ENCODE peak calls at places on chromosomes 13 and 19, in ten cellular contexts. F is SK-N-SH, P is gastrocnemius medialis, R is esophagus squamous epithelium, U is heart right ventricle, Q is AG04450, V is Peyer's patch, N is endothelial cell of umbilical vein, C is tibial artery, D is SJSA1. T is an unnamed sample. For H3K27me3, the result is how much of the 10 kb centered on the place peaks cover.

GRCh38 chr13:99955747-99956472 is 15.7 kb downstream of the ZIC5 start:
- DNase-seq in F (no peak), P (no peak), R (no peak), U (no peak), Q (no peak), V (no peak), N (no peak), C (no peak), D (no peak), T (no peak)

GRCh38 chr19:39212377-39212742 is 8.3 kb upstream of the SYCN start:
- DNase-seq in F (peak), P (no peak), R (no peak), U (no peak), Q (no peak), V (peak), N (no peak), C (no peak), D (no peak), T (no peak)

GRCh38 chr19:33906578-33907335 is 110.1 kb downstream of the KCTD15 start:
- DNase-seq in F (no peak), P (no peak), R (no peak), U (peak), Q (no peak), V (no peak), N (peak), C (no peak), D (no peak), T (no peak)

GRCh38 chr13:20773194-20774080 is at the start of gene EEF1AKMT1:
- DNase-seq in F (peak), P (peak), R (peak), U (peak), Q (peak), V (peak), N (peak), C (peak), D (peak), T (peak)

GRCh38 chr13:99992376-99992775 is 10.8 kb downstream of the ZIC2 start:
- DNase-seq in F (no peak), P (no peak), R (no peak), U (no peak), Q (no peak), V (no peak), N (no peak), C (no peak), D (peak), T (no peak)

GRCh38 chr13:93180376-93180966 is 46.1 kb upstream of the GPC6 start:
- DNase-seq in F (no peak), P (no peak), R (no peak), U (no peak), Q (peak), V (no peak), N (no peak), C (no peak), D (no peak), T (no peak)

GRCh38 chr19:8578642-8579265 is 1.5 kb upstream of the MYO1F start:
- DNase-seq in F (peak), P (no peak), R (no peak), U (peak), Q (no peak), V (peak), N (peak), C (peak), D (peak), T (peak)

GRCh38 chr13:101139076-101139475 is 277.2 kb downstream of the NALCN start:
- DNase-seq in F (no peak), P (no peak), R (no peak), U (no peak), Q (no peak), V (no peak), N (no peak), C (no peak), D (no peak), T (no peak)

GRCh38 chr13:51541809-51542258 is 42.4 kb upstream of the WDFY2 start:
- DNase-seq in F (no peak), P (no peak), R (no peak), U (no peak), Q (no peak), V (no peak), N (no peak), C (no peak), D (no peak), T (no peak)

GRCh38 chr13:51034906-51035305 is 76.2 kb downstream of the C13orf42 start:
- DNase-seq in F (no peak), P (no peak), R (no peak), U (no peak), Q (no peak), V (no peak), N (no peak), C (no peak), D (no peak), T (no peak)

GRCh38 chr13:34469212-34469983 is 472.7 kb upstream of the NBEA start:
- DNase-seq in F (peak), P (no peak), R (no peak), U (no peak), Q (no peak), V (no peak), N (peak), C (no peak), D (no peak), T (no peak)

GRCh38 chr19:51861870-51862622 is 25.7 kb downstream of the ZNF577 start:
- DNase-seq in F (no peak), P (no peak), R (no peak), U (no peak), Q (no peak), V (no peak), N (no peak), C (no peak), D (no peak), T (no peak)

GRCh38 chr19:22605275-22606211 is 28.6 kb upstream of the ZNF492 start:
- DNase-seq in F (no peak), P (no peak), R (no peak), U (no peak), Q (no peak), V (no peak), N (no peak), C (no peak), D (no peak), T (no peak)

GRCh38 chr19:39842693-39843435 is 3.3 kb downstream of the FBL start:
- DNase-seq in F (no peak), P (no peak), R (no peak), U (no peak), Q (no peak), V (no peak), N (no peak), C (no peak), D (no peak), T (no peak)

GRCh38 chr13:102003848-102004570 is 397.8 kb downstream of the FGF14 start:
- DNase-seq in F (no peak), P (no peak), R (no peak), U (no peak), Q (no peak), V (no peak), N (no peak), C (no peak), D (no peak), T (no peak)

GRCh38 chr13:109910131-109910530 is 123.7 kb upstream of the IRS2 start:
- DNase-seq in F (no peak), P (no peak), R (no peak), U (no peak), Q (no peak), V (no peak), N (no peak), C (no peak), D (peak), T (no peak)

GRCh38 chr13:36072127-36072526 is 59.1 kb downstream of the DCLK1 start:
- DNase-seq in F (peak), P (no peak), R (no peak), U (no peak), Q (no peak), V (no peak), N (no peak), C (no peak), D (no peak), T (no peak)

GRCh38 chr19:37778613-37779138 is 710 bp downstream of the ZNF573 start:
- DNase-seq in F (peak), P (no peak), R (no peak), U (no peak), Q (no peak), V (no peak), N (no peak), C (no peak), D (no peak), T (no peak)

GRCh38 chr13:109654341-109655205 is 131.8 kb downstream of the IRS2 start:
- DNase-seq in F (no peak), P (no peak), R (no peak), U (no peak), Q (no peak), V (no peak), N (no peak), C (no peak), D (peak), T (no peak)

GRCh38 chr13:53782400-53783030 is 753.9 kb downstream of the OLFM4 start:
- DNase-seq in F (peak), P (no peak), R (no peak), U (peak), Q (no peak), V (no peak), N (peak), C (no peak), D (no peak), T (peak)

GRCh38 chr13:59247166-59247565 is 916.6 kb downstream of the DIAPH3 start:
- DNase-seq in F (no peak), P (no peak), R (no peak), U (peak), Q (no peak), V (no peak), N (peak), C (no peak), D (no peak), T (peak)

GRCh38 chr19:56837892-56838679 is 2.4 kb downstream of the PEG3 start:
- DNase-seq in F (peak), P (peak), R (no peak), U (peak), Q (no peak), V (peak), N (no peak), C (peak), D (no peak), T (peak)

GRCh38 chr19:35216833-35217707 is 11.5 kb downstream of the FAM187B start:
- DNase-seq in F (no peak), P (peak), R (no peak), U (peak), Q (no peak), V (peak), N (no peak), C (no peak), D (no peak), T (no peak)

GRCh38 chr13:109781384-109782065 is 4.9 kb downstream of the IRS2 start:
- DNase-seq in F (peak), P (no peak), R (no peak), U (no peak), Q (no peak), V (no peak), N (no peak), C (peak), D (peak), T (no peak)

GRCh38 chr19:37077615-37077928 is 661 bp upstream of the ZNF420 start:
- DNase-seq in F (no peak), P (no peak), R (no peak), U (no peak), Q (no peak), V (no peak), N (no peak), C (no peak), D (no peak), T (no peak)

GRCh38 chr19:54418030-54418929 is 3.0 kb downstream of the TTYH1 start:
- DNase-seq in F (no peak), P (no peak), R (no peak), U (no peak), Q (no peak), V (no peak), N (no peak), C (no peak), D (no peak), T (no peak)

GRCh38 chr19:15304140-15304705 is 28.1 kb downstream of the BRD4 start:
- DNase-seq in F (peak), P (no peak), R (no peak), U (peak), Q (no peak), V (no peak), N (no peak), C (no peak), D (no peak), T (no peak)

GRCh38 chr19:2420490-2420889 is 6.9 kb downstream of the TIMM13 start:
- DNase-seq in F (no peak), P (no peak), R (no peak), U (no peak), Q (no peak), V (no peak), N (no peak), C (no peak), D (no peak), T (no peak)

GRCh38 chr19:21604351-21604926 is 99.0 kb downstream of the ZNF429 start:
- DNase-seq in F (no peak), P (no peak), R (no peak), U (peak), Q (no peak), V (no peak), N (no peak), C (no peak), D (no peak), T (no peak)

GRCh38 chr13:99859178-99860177 is 112.1 kb downstream of the ZIC5 start:
- DNase-seq in F (no peak), P (no peak), R (no peak), U (no peak), Q (no peak), V (no peak), N (no peak), C (no peak), D (peak), T (no peak)

GRCh38 chr19:12450817-12451216 is 10.0 kb upstream of the ZNF443 start:
- DNase-seq in F (no peak), P (no peak), R (no peak), U (no peak), Q (no peak), V (no peak), N (no peak), C (no peak), D (no peak), T (no peak)

GRCh38 chr19:37467608-37468090 is 405 bp upstream of the ZNF569 start:
- DNase-seq in F (no peak), P (no peak), R (no peak), U (peak), Q (no peak), V (no peak), N (no peak), C (no peak), D (no peak), T (no peak)

GRCh38 chr19:1350861-1351260 is 32.8 kb upstream of the NDUFS7 start:
- DNase-seq in F (peak), P (no peak), R (no peak), U (no peak), Q (no peak), V (no peak), N (no peak), C (no peak), D (no peak), T (no peak)

GRCh38 chr19:8485561-8486371 is 16.7 kb downstream of the PRAM1 start:
- DNase-seq in F (no peak), P (no peak), R (no peak), U (no peak), Q (no peak), V (no peak), N (no peak), C (no peak), D (no peak), T (no peak)

DNA sequence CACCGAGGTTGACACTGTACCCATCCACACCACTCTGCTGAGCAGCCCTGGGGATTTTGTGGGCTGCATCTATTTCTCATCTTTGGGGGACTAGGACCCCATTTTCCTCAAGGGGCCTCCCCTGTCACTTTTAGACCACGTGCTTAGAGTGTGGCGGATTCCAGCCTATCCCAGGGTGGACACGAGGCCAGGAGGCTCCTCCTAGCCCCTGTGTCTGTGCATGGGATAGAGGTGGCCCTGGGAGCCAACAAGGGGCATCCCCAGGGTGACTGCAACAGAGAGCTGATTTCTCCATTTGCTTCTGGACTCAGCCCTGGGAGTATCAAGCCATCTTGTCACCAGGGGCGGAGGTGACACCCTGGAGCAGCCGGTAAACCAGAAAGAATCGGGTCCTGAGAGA is 24.2 kb downstream of the CPAMD8 start:
- DNase-seq in F (no peak), P (no peak), R (no peak), U (no peak), Q (no peak), V (no peak), N (no peak), C (no peak), D (no peak), T (no peak)
- H3K27ac ChIP-seq in F (no peak), P (no peak), R (no peak), U (no peak), Q (no peak), V (no peak), N (no peak), C (no peak), D (no peak), T (no peak)

GRCh38 chr19:50567052-50567841 is 988 bp downstream of the LRRC4B start:
- DNase-seq in F (peak), P (no peak), R (no peak), U (no peak), Q (no peak), V (no peak), N (no peak), C (no peak), D (no peak), T (peak)
- H3K27me3 ChIP-seq in F (under half), P (under half), R (half or more), U (half or more), Q (under half), V (under half), N (under half), C (half or more), D (under half), T (under half)

DNA sequence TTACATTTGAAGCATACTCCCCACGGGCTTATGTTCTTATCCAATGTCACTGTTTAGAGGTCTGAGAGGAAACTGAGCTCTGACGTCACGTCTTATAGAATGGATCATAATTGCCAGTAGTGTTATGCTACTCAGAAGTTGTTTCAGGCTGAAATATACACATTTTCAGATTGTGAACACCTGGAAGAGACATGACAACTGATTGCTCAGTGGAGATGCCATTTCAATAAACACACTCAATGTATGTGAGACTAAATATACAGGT is 17.3 kb downstream of the FLT1 start:
- DNase-seq in F (no peak), P (no peak), R (no peak), U (no peak), Q (no peak), V (no peak), N (no peak), C (no peak), D (no peak), T (no peak)
- H3K27ac ChIP-seq in F (no peak), P (no peak), R (no peak), U (no peak), Q (no peak), V (no peak), N (no peak), C (no peak), D (peak), T (no peak)

GRCh38 chr13:49220035-49220855 is at the start of gene MLNR:
- DNase-seq in F (peak), P (no peak), R (no peak), U (peak), Q (no peak), V (no peak), N (peak), C (no peak), D (peak), T (no peak)
- H3K27me3 ChIP-seq in F (under half), P (under half), R (half or more), U (under half), Q (half or more), V (under half), N (half or more), C (under half), D (under half), T (under half)

DNA sequence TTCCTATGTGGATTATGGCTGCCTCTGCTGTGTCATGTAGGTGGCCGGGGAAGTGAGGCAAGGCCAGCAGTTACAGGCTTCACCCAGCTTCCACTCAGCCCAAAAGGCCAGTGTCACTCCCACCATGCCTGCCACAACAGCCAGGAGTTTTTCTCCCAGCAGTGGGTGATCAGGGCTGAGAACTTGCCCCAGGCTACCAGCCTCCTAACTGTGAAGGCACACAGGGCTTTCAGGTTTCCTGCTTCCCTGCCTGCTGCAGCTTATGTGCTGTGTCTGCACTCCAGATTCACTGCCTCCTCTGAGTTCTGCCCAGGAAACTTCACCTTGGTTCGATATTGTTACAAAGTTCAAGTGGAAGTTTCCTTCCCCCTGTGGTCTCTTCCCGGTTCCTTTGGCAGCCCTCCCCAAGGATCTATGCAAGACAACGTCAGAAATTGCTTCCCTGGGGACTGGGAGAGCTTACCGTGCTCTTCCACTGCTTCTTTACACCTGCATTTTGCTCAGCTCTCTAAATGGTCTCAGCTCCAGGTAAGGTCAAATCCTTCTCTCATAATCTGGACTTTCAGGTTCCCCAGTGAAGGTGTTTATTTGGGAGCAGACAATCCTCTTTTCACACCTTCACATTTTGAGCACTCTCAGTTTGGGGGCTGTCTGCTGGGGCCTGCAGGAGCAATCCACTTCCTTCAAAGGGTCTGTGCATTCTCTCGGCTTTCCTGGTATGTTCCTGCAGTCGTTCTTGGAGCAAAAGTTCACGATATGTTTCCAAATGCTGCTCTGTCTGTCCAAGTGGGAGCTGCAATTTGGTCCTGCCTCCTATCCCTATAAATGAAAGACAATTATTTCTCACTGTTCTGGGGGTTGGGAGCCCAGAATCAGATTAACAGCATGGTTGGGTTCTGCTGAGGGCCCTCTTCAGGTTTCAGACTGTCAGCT is 1730.1 kb upstream of the PRR20A start:
- DNase-seq in F (no peak), P (no peak), R (no peak), U (no peak), Q (no peak), V (no peak), N (no peak), C (peak), D (no peak), T (no peak)
- H3K27ac ChIP-seq in F (no peak), P (no peak), R (no peak), U (no peak), Q (no peak), V (no peak), N (no peak), C (no peak), D (no peak), T (no peak)

GRCh38 chr13:113794764-113795173 is 35.7 kb downstream of the TMEM255B start:
- DNase-seq in F (no peak), P (no peak), R (no peak), U (no peak), Q (no peak), V (no peak), N (no peak), C (no peak), D (peak), T (no peak)
- H3K27me3 ChIP-seq in F (under half), P (under half), R (under half), U (under half), Q (under half), V (under half), N (under half), C (under half), D (under half), T (under half)

GRCh38 chr13:29077051-29077813 is 257.1 kb downstream of the MTUS2 start:
- DNase-seq in F (no peak), P (no peak), R (no peak), U (no peak), Q (no peak), V (no peak), N (no peak), C (no peak), D (no peak), T (no peak)

GRCh38 chr13:29081697-29082440 is 261.7 kb downstream of the MTUS2 start:
- DNase-seq in F (no peak), P (no peak), R (no peak), U (no peak), Q (no peak), V (no peak), N (no peak), C (no peak), D (no peak), T (no peak)

DNA sequence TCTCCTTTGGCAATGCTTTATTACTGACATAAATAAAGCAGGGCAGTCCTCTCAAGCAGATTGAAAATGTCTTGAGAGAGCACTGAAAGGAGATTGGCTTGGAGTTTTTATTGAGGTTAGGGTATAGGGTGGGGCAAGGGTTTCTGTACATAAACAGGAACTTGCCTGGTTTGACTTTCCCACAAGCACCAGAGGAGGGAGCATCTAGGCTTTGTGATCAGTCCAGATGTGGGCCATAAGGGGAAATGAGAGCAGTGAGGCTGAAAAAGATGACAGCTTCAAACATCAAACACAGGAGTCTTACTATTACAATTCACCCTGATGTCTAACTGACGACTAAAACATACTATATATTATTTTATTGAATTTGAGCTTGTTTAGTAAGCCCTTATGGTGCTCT is 260.9 kb downstream of the MTUS2 start:
- DNase-seq in F (no peak), P (no peak), R (no peak), U (no peak), Q (no peak), V (no peak), N (no peak), C (no peak), D (no peak), T (no peak)
- H3K27ac ChIP-seq in F (no peak), P (no peak), R (no peak), U (no peak), Q (no peak), V (no peak), N (no peak), C (no peak), D (no peak), T (no peak)